ENCODE peak calls at places on chromosome 6, in nine cellular contexts. G is tibial nerve, D is GM23338, C is fibroblast of pulmonary artery, L is progenitor cell of endocrine pancreas, V is endothelial cell, Q is BJ, U is B cell, N is mesothelial cell of epicardium. W is an unnamed sample.

GRCh38 chr6:79941489-79942151 is 5.7 kb downstream of the ELOVL4 start:
- DNase-seq in L (no peak), G (no peak), C (no peak), U (no peak), Q (no peak), D (no peak), N (no peak), V (no peak), W (no peak)

GRCh38 chr6:166784691-166785090 is 157.6 kb upstream of the RPS6KA2 start:
- DNase-seq in G (no peak), D (no peak), U (no peak), N (no peak), L (no peak), V (no peak), C (no peak), Q (no peak), W (no peak)

GRCh38 chr6:86936834-86937218 is 502 bp upstream of the HTR1E start:
- DNase-seq in D (peak; percentile 97), L (no peak), C (no peak), N (peak; percentile 47), U (no peak), Q (no peak), V (no peak), G (no peak), W (no peak)

GRCh38 chr6:31112478-31112877 is at the start of gene C6orf15:
- DNase-seq in G (no peak), Q (no peak), D (no peak), V (no peak), C (no peak), N (no peak), U (no peak), L (no peak), W (no peak)

GRCh38 chr6:138726066-138727060 is 47.2 kb upstream of the CCDC28A start:
- DNase-seq in G (no peak), V (no peak), Q (no peak), U (no peak), D (no peak), N (no peak), L (no peak), C (no peak), W (no peak)

GRCh38 chr6:136188492-136188891 is 61.6 kb downstream of the MTFR2 start:
- DNase-seq in C (no peak), N (no peak), L (no peak), V (no peak), Q (no peak), G (no peak), U (no peak), D (no peak), W (no peak)

GRCh38 chr6:135251964-135252429 is 70.9 kb downstream of the MYB start:
- DNase-seq in N (no peak), U (no peak), Q (no peak), L (no peak), V (no peak), D (no peak), G (no peak), C (peak; percentile 35), W (peak; percentile 40)

GRCh38 chr6:143449731-143450452 is 603 bp downstream of the ADAT2 start:
- DNase-seq in C (peak; percentile 46), V (peak; percentile 34), G (peak; percentile 11), L (peak; percentile 23), N (no peak), Q (no peak), D (peak; percentile 24), U (peak; percentile 51), W (peak; percentile 55)

GRCh38 chr6:127186889-127187288 is 68.4 kb downstream of the RSPO3 start:
- DNase-seq in N (no peak), D (peak; percentile 71), C (no peak), G (peak; percentile 64), V (peak; percentile 67), U (no peak), Q (no peak), L (peak; percentile 18), W (peak; percentile 82)

GRCh38 chr6:25202505-25202904 is 76.7 kb upstream of the CARMIL1 start:
- DNase-seq in Q (peak; percentile 75), D (no peak), V (no peak), C (peak; percentile 81), L (no peak), N (no peak), U (no peak), G (no peak), W (no peak)

GRCh38 chr6:14294270-14294951 is 176.8 kb downstream of the CD83 start:
- DNase-seq in L (no peak), V (no peak), U (no peak), G (no peak), D (no peak), Q (no peak), C (no peak), N (no peak), W (no peak)

GRCh38 chr6:26538936-26539615 is 910 bp downstream of the HMGN4 start:
- DNase-seq in V (no peak), U (no peak), D (no peak), L (no peak), C (no peak), N (no peak), Q (no peak), G (no peak), W (no peak)

GRCh38 chr6:104580452-104580851 is 279.3 kb downstream of the HACE1 start:
- DNase-seq in G (no peak), C (peak; percentile 66), U (no peak), L (no peak), V (no peak), N (no peak), D (no peak), Q (no peak), W (no peak)

GRCh38 chr6:54640911-54641310 is 205.7 kb upstream of the FAM83B start:
- DNase-seq in N (no peak), C (no peak), G (no peak), U (no peak), V (no peak), L (no peak), D (no peak), Q (no peak), W (no peak)

GRCh38 chr6:154876776-154877175 is 118.3 kb upstream of the TIAM2 start:
- DNase-seq in C (no peak), L (no peak), G (no peak), V (no peak), D (no peak), U (no peak), Q (no peak), N (no peak), W (no peak)

GRCh38 chr6:154868143-154868594 is 126.9 kb upstream of the TIAM2 start:
- DNase-seq in D (peak; percentile 85), Q (peak; percentile 22), G (no peak), C (peak; percentile 76), V (no peak), U (no peak), N (no peak), L (no peak), W (no peak)

GRCh38 chr6:154874684-154875594 is 120.2 kb upstream of the TIAM2 start:
- DNase-seq in L (no peak), N (no peak), Q (no peak), V (no peak), C (no peak), G (no peak), D (peak; percentile 39), U (no peak), W (no peak)

DNA sequence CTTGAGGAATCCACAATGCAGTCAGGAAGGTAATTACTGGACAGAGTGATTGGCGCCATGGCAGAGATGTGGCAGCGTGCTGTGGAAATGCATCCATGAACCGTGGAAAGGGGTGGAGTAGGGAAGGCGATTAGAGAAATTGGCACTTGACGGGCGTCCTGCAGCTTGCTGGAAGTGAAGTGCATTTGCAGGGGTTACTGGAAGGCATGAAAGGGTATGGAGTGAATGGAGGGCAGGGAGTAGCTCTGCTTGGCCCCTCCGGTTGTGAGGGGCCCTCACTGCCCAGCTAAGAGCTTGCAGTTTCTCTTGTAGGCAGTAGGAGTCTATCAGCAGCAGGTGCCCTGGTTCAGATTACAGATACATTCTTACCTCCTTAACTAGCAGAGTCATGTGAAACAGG is 122.5 kb upstream of the TIAM2 start:
- DNase-seq in D (peak; percentile 73), Q (no peak), C (no peak), U (no peak), G (no peak), N (no peak), V (no peak), L (no peak), W (no peak)
- TF ChIP-seq CTCF in D (peak; percentile 29), Q (no peak), C (no peak), U (no peak), G (no peak), N (no peak), V (no peak), L (peak; percentile 22), W (no peak)

DNA sequence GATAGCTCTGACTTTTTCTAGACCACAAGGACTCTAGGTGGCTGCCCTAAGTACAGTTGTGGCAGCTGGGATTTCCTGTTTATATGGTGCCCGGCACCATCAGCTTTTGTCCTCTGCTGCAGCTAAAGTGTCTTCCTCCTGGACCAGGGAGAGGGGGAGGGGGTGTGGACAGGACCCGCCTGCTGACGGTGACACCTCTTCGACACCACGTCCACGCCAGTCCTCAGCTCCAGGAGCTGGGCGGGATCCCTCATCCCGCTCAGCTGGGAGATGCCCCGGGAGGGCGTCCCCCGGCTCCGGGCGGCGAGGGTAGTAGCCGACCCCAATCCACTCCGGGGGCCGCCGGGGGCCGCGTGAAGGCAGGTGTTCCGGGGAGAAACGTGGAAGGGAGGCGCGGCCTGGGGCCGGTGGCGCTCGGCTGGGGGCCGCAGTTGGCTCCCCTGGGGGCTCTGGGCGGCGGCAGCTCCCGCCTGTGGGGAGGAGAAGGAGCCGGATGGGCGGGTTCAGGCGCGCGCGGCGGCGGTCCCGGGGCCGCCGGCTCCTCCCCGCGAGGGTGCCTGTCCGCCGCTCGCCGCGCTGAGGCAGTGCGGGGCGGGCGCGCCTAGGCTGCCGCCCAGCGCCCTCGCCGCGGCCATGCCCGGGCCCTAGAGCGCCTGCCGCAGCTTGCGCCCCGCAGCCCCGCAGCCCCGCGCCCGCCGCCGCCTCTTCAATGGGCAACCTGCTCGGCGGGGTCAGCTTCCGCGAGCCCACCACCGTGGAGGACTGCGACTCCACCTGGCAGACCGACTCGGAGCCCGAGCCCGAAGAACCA is at the start of gene OGFRL1:
- DNase-seq in L (peak; percentile 58), C (peak; percentile 68), Q (no peak), V (peak; percentile 70), D (peak; percentile 72), N (peak; percentile 36), G (peak; percentile 61), U (peak; percentile 87), W (peak; percentile 74)
- TF ChIP-seq CTCF in L (no peak), C (no peak), Q (no peak), V (no peak), D (no peak), N (no peak), G (no peak), U (no peak), W (no peak)

GRCh38 chr6:125154184-125155135 is 887 bp downstream of the TPD52L1 start:
- DNase-seq in C (no peak), N (peak; percentile 23), D (peak; percentile 69), L (peak; percentile 21), Q (no peak), V (peak; percentile 55), U (no peak), G (peak; percentile 7), W (peak; percentile 51)
- TF ChIP-seq CTCF in C (peak; percentile 11), N (peak; percentile 45), D (peak; percentile 52), L (peak; percentile 69), Q (peak; percentile 25), V (peak; percentile 56), U (no peak), G (no peak), W (peak; percentile 21)

DNA sequence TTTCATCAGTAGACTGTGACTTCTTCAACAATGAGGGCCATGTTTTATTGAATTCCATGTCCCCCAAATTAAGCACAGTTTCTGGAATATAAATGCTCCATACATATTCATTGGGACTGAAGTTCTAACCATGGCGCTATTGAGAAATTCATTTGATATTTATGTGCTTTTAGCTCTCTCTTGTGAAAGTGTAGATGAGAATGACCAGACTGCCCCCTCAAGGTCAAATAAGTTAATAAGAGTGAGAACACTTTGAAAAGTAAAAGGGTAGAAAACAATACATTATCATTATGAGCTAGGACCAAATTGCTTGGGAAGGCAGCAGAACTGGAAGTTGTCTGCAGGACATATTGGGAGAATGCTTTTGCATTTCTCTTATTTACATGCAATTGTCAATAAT is 597.9 kb downstream of the EPM2A start:
- DNase-seq in D (peak; percentile 49), G (no peak), L (no peak), V (no peak), Q (no peak), C (peak; percentile 32), N (no peak), U (no peak), W (no peak)
- TF ChIP-seq CTCF in D (peak; percentile 59), G (no peak), L (peak; percentile 23), V (no peak), Q (no peak), C (peak; percentile 2), N (no peak), U (no peak), W (no peak)

W was measured in activated CD8-positive, alpha-beta T cell treated with anti-CD3 and anti-CD28 coated beads for 36 hours.